ENCODE peak calls at places on chromosome 5, in nine cellular contexts. D, H, A, Z, Y, J, G, V and S are unnamed samples.

GRCh38 chr5:146548781-146549449 is 32.9 kb upstream of the GPR151 start:
- DNase-seq in G (no peak), J (no peak), H (no peak), A (no peak), Y (no peak), D (no peak), Z (no peak), V (no peak), S (no peak)

GRCh38 chr5:145557345-145557744 is 277.8 kb downstream of the PRELID2 start:
- DNase-seq in Y (no peak), D (no peak), V (no peak), J (no peak), H (no peak), G (no peak), A (no peak), Z (no peak), S (no peak)

GRCh38 chr5:43775000-43775399 is 172.0 kb downstream of the NNT start:
- DNase-seq in V (no peak), Z (no peak), A (no peak), H (no peak), G (no peak), Y (no peak), D (no peak), J (no peak), S (no peak)

GRCh38 chr5:122882836-122883235 is 37.4 kb downstream of the SNX24 start:
- DNase-seq in J (no peak), G (no peak), V (no peak), A (no peak), Y (no peak), Z (no peak), H (no peak), D (peak; percentile 55), S (no peak)

GRCh38 chr5:112793201-112793600 is 55.5 kb downstream of the APC start:
- DNase-seq in V (no peak), A (no peak), G (no peak), Z (no peak), H (no peak), J (no peak), Y (no peak), D (no peak), S (no peak)

GRCh38 chr5:154238776-154239481 is 48.4 kb downstream of the GALNT10 start:
- DNase-seq in J (peak; percentile 84), H (no peak), A (no peak), D (no peak), Z (no peak), Y (peak; percentile 63), G (no peak), V (no peak), S (no peak)

GRCh38 chr5:72517961-72518690 is 10.9 kb upstream of the ZNF366 start:
- DNase-seq in D (no peak), J (peak; percentile 82), Y (no peak), H (peak; percentile 70), V (no peak), A (peak; percentile 72), G (no peak), Z (no peak), S (peak; percentile 61)

GRCh38 chr5:154944716-154945115 is 3.8 kb downstream of the MRPL22 start:
- DNase-seq in G (no peak), Y (no peak), D (no peak), A (no peak), J (no peak), Z (no peak), H (no peak), V (no peak), S (no peak)

DNA sequence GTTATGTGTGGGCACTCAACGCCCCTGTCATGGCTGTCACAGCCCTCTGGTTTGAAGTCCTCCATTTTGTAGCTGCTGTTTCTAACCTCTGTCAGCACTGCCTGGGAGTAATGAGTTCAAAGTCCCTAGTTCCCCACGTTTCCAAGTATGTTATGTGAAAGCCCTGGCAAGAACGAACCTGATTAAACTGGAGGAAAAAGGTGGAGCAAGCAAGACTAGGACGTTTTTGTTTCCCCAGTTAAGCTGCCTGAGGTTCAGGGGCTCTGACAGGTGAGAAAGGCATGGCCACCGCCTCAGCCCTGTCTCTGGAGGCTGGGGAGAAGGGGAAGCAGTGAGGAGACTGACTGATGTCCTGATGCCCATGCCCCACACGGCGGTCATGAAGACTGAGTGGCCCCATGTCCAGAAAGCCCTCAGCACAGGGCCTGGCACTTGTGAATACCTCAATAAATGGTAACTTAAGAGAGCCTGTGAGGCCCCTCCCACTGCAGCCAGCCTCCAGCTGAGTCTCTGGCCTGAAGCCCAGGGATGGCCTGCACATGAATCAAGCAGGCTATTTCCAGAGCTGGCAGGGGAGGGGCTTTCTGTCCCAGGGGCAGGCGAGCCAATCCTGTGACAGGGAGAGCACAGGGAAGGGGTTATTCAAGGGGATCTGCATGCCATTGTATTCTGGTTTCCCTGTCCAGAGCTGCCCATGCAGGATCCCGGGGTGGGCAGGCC is 61.8 kb downstream of the PFDN1 start:
- DNase-seq in J (no peak), H (peak; percentile 97), A (peak; percentile 89), G (peak; percentile 88), V (peak; percentile 71), D (peak; percentile 92), Y (no peak), Z (no peak), S (peak; percentile 81)
- TF ChIP-seq POLR2A in J (no peak), H (no peak), A (no peak), G (no peak), V (no peak), D (no peak), Y (no peak), Z (no peak), S (no peak)

DNA sequence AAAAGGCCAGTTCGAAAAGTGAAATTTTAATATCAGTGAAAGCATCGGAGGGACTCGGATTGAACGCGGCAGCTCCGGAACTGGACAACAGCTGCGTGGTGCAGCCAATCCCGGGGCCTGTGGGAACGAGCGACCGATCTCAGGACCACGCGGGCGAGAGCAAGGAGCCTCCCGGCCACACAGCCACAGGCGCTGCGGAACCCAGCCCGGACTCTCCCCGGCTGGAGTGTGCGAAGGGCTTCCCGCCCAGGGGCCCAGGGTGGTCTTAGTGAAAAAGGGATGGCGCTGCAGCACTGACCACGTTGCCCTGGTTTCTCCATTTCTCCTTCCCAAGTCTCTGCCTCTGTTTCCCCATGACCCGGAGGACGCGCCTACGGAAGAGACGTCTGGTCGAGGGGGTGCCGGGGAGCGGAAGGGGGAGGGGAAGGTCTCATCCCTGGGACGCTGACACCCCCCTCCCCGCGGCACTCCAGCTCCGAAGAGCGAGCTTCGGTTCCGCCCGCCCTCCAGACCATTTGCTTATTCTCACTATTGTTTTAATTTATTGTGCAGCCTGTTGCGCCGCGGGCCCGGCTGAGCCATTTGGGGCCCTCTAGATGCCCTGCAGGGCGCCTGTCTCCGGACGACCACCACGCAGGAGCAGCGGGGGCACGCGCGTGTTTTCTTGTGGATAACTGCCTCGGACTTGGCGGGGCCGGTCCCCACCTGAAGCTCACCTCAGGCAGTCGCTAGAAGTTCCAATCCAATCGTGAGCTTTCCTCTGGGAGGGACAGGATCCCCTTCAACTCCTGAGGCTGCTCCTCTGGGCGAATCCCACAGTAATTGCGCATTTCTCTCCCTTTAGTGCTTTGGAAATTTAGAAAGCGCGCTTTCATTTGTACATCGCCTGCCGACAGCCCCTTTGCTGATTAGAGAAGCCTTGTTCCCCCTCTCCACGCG is 303.0 kb downstream of the PARP8 start:
- DNase-seq in J (peak; percentile 67), D (no peak), V (no peak), Z (no peak), H (peak; percentile 68), Y (no peak), G (no peak), A (no peak), S (no peak)
- H3K27ac ChIP-seq in J (no peak overlapping the region), D (no peak overlapping the region), V (no peak overlapping the region), Z (no peak overlapping the region), H (no peak overlapping the region), Y (no peak overlapping the region), G (no peak overlapping the region), A (peak overlapping the region; percentile 91), S (no peak overlapping the region)

GRCh38 chr5:172878585-172879433 is 44.8 kb downstream of the ERGIC1 start:
- DNase-seq in H (no peak), V (no peak), D (peak; percentile 74), Z (no peak), A (no peak), J (no peak), Y (no peak), G (peak; percentile 38), S (no peak)

GRCh38 chr5:172885594-172886340 is 51.7 kb downstream of the ERGIC1 start:
- DNase-seq in Y (no peak), A (no peak), V (no peak), H (peak; percentile 77), Z (no peak), G (no peak), D (no peak), J (no peak), S (no peak)

GRCh38 chr5:172877496-172878260 is 43.6 kb downstream of the ERGIC1 start:
- DNase-seq in Y (no peak), G (no peak), H (no peak), V (no peak), D (no peak), J (no peak), A (no peak), Z (no peak), S (no peak)

GRCh38 chr5:172879434-172879828 is 45.4 kb downstream of the ERGIC1 start:
- DNase-seq in D (no peak), Z (no peak), Y (no peak), V (no peak), H (no peak), A (no peak), J (no peak), G (no peak), S (no peak)

DNA sequence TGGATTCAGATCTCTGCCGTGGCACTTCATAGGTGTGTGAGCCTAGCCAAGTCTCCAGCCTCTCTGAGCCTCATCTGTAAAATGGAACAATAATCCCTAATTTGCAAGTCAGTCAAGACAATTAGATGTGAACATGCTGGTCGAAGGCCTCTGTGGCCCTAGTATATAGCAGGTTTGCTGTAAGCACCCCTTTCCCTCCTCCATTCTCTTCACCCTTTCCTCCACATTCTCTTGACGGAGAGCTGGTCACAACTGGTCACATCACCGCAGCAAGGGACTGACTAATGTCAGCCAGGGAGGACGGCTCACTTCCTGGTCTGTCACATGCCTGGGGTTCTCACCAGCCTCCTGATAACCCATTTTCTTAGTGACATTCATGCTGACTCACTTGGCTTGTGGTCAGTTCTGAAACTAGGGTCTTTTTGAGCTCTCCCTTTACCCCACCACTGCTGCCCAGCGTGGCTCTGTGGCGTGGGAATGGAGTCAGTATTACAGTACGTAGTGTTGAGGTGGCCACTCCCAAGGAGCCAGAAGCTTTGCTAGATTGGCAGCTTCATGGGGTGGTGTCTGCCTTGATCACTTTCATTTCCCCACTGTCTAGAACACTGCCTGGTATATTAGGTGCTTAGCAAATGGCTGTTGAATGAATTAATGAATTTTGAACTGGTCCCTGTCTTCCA is 47.8 kb downstream of the ERGIC1 start:
- DNase-seq in Z (no peak), V (no peak), G (no peak), A (peak; percentile 58), D (peak; percentile 86), Y (peak; percentile 72), J (no peak), H (no peak), S (no peak)
- TF ChIP-seq POLR2A in Z (no peak), V (no peak), G (no peak), A (no peak), D (no peak), Y (peak; percentile 75), J (no peak), H (no peak), S (no peak)

GRCh38 chr5:136065588-136065987 is 36.8 kb downstream of the TGFBI start:
- DNase-seq in Y (no peak), J (no peak), Z (no peak), A (no peak), G (no peak), V (no peak), D (no peak), H (no peak), S (no peak)

GRCh38 chr5:136064510-136064909 is 35.7 kb downstream of the TGFBI start:
- DNase-seq in G (no peak), V (no peak), J (no peak), D (no peak), Y (no peak), A (no peak), Z (no peak), H (no peak), S (no peak)

GRCh38 chr5:136066705-136067271 is 38.0 kb downstream of the TGFBI start:
- DNase-seq in H (peak; percentile 86), Z (no peak), G (no peak), V (no peak), Y (no peak), A (no peak), D (peak; percentile 77), J (no peak), S (no peak)

GRCh38 chr5:136070486-136071285 is 41.9 kb downstream of the TGFBI start:
- DNase-seq in Z (no peak), G (no peak), V (no peak), J (no peak), A (no peak), Y (no peak), H (no peak), D (no peak), S (no peak)

DNA sequence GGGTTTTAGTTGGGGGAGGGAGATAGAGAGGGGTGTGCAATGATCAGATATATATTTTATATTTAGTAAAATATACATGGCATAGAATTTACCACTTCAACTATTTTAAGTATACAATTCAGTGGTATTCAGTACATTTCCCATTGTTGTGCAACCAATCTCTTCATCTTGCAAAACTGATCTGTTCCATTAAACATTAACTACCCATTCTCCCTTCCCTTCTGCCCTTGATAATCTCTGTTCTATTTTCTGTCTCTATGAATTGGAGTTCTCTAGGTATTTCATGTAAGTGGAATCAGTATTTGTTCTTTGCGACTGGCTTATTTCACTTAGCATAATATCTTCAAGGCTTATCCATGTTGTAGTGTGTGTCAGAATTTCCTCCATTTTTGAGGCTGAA is 38.6 kb downstream of the TGFBI start:
- DNase-seq in Y (no peak), J (no peak), H (no peak), G (no peak), V (no peak), Z (no peak), D (no peak), A (no peak), S (no peak)
- H3K27ac ChIP-seq in Y (no peak overlapping the region), J (no peak overlapping the region), H (peak overlapping the region; percentile 60), G (no peak overlapping the region), V (no peak overlapping the region), Z (no peak overlapping the region), D (no peak overlapping the region), A (no peak overlapping the region), S (no peak overlapping the region)